ENCODE peak calls at places on chromosomes 1 and 21, in five cellular contexts. P is AG09309, G is AG04450, I is Calu3, Y is endothelial cell. N is an unnamed sample.

GRCh38 chr1:177770096-177770495 is 199.8 kb downstream of the SEC16B start:
- DNase-seq in I (no peak), P (no peak), G (no peak), Y (no peak), N (no peak)

GRCh38 chr1:232644209-232644608 is 14.3 kb upstream of the SIPA1L2 start:
- DNase-seq in Y (no peak), I (no peak), P (no peak), G (no peak), N (no peak)

GRCh38 chr1:224358288-224358687 is 1.6 kb downstream of the CNIH4 start:
- DNase-seq in G (no peak), P (no peak), Y (no peak), I (no peak), N (no peak)

GRCh38 chr1:36585760-36586072 is 103.0 kb upstream of the CSF3R start:
- DNase-seq in Y (no peak), G (no peak), I (no peak), P (no peak), N (no peak)

GRCh38 chr1:91885331-91885715 is 628 bp downstream of the TGFBR3 start:
- DNase-seq in Y (peak), I (peak), P (no peak), G (no peak), N (no peak)

GRCh38 chr21:36156815-36157670 is at the start of gene DOP1B:
- DNase-seq in P (no peak), G (no peak), I (no peak), Y (no peak), N (no peak)

GRCh38 chr1:39269791-39270342 is 65.4 kb downstream of the MACF1 start:
- DNase-seq in P (peak), G (peak), I (no peak), Y (no peak), N (peak)

GRCh38 chr1:54490361-54491248 is 57.4 kb upstream of the ACOT11 start:
- DNase-seq in I (no peak), P (no peak), G (no peak), Y (no peak), N (no peak)

GRCh38 chr1:109272831-109273547 is 10.0 kb downstream of the PSRC1 start:
- DNase-seq in Y (no peak), G (no peak), P (no peak), I (peak), N (no peak)

GRCh38 chr1:21818661-21819060 is 6.6 kb downstream of the LDLRAD2 start:
- DNase-seq in P (no peak), Y (peak), G (no peak), I (no peak), N (no peak)

GRCh38 chr1:3425486-3426215 is 28.8 kb upstream of the ARHGEF16 start:
- DNase-seq in G (no peak), Y (no peak), I (no peak), P (no peak), N (no peak)

GRCh38 chr1:244011251-244011650 is 39.8 kb upstream of the ZBTB18 start:
- DNase-seq in G (peak), P (no peak), Y (no peak), I (no peak), N (peak)

GRCh38 chr1:1906185-1907097 is 8.6 kb upstream of the CALML6 start:
- DNase-seq in I (peak), G (peak), P (peak), Y (peak), N (no peak)

GRCh38 chr1:10399487-10399917 is 638 bp downstream of the PGD start:
- DNase-seq in P (no peak), I (no peak), Y (no peak), G (no peak), N (no peak)

GRCh38 chr21:20570824-20571232 is 427.4 kb upstream of the NCAM2 start:
- DNase-seq in I (no peak), P (no peak), G (no peak), Y (peak), N (no peak)
- TF ChIP-seq CTCF in I (no peak), P (no peak), G (no peak), Y (no peak), N (no peak)

GRCh38 chr21:26844258-26845065 is 747 bp downstream of the ADAMTS1 start:
- DNase-seq in G (no peak), I (peak), P (no peak), Y (peak), N (no peak)
- TF ChIP-seq CTCF in G (peak), I (no peak), P (peak), Y (no peak), N (peak)

DNA sequence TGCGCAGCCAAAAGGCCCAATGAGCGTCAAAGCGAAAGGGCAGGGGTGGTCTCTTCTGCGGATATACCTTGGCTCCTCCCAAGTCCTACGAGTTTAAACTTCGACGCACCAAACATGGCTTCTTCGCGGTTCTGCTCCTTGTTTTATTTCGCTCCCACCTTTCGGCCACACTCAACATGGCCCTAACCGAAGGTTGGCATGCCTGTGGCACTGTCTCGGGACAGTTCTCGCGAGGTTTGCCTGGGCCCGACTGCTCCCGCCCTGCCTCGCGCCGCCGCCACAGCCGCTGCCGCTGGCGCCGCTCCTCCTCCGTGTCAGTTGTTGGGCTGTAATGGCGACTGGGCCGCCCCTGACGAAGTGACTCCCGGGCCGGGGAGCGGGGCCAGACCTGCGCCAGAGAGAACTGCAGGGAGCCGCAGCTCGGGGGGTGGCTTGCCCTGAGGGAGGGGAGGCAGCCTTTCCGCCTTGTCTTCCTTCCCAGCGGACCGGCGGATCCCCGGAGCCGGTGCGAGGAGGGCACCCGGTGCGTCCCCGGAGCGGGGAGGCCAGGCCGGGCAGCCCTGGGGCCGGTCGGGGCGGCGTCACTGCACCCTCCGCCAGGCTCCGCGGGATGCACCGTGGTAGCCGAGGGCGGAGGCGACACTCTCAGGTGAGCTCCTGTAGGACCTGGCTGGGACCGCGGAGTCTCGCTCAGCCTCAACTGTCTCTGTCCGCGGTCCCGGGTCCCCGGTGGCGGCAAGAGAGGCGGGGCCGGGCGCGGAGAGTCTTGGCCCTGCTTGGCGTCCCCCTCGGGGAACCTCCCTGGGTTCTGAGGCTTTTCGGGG is at the start of gene CEP350:
- DNase-seq in Y (peak), G (peak), I (peak), P (peak), N (peak)
- TF ChIP-seq CTCF in Y (no peak), G (peak), I (no peak), P (no peak), N (no peak)

DNA sequence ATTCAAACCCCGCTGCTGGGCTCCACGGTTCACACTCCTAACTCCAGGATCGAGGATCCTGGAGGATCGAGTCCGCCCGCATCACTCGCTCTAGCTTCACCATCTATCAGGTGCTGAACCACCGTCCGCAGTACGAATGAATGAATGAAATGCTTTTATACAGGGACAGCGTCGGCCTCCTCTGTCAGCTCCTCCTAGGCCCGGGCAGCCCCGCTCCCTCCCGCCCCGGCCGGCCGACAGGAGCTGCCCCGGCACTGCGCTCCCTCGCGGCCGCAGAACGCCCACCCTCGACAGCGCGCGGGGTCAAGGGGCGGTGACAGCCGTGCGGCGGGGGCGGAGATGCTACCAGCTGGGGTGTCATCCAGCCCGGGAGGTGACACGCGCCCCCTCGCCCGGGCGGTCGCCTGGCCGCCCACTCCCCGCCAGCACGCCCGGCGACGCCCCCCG is 520 bp downstream of the ZBTB17 start:
- DNase-seq in Y (peak), P (no peak), I (peak), G (no peak), N (no peak)
- TF ChIP-seq CTCF in Y (no peak), P (peak), I (no peak), G (no peak), N (no peak)

GRCh38 chr1:45148209-45148608 is 58.2 kb downstream of the ZSWIM5 start:
- DNase-seq in I (no peak), P (no peak), G (no peak), Y (no peak), N (no peak)
- TF ChIP-seq CTCF in I (no peak), P (no peak), G (no peak), Y (no peak), N (no peak)

GRCh38 chr1:77416692-77417450 is 135.1 kb downstream of the AK5 start:
- DNase-seq in I (peak), P (no peak), Y (peak), G (no peak), N (no peak)
- TF ChIP-seq CTCF in I (peak), P (peak), Y (peak), G (peak), N (peak)

GRCh38 chr1:229155472-229155871 is 115.4 kb upstream of the RAB4A start:
- DNase-seq in Y (no peak), G (no peak), P (no peak), I (no peak), N (no peak)

GRCh38 chr1:229158317-229159294 is 112.3 kb upstream of the RAB4A start:
- DNase-seq in G (no peak), Y (no peak), P (no peak), I (no peak), N (no peak)

GRCh38 chr1:229159668-229160544 is 111.0 kb upstream of the RAB4A start:
- DNase-seq in Y (no peak), I (no peak), P (no peak), G (no peak), N (no peak)

GRCh38 chr1:229153955-229154548 is 116.9 kb upstream of the RAB4A start:
- DNase-seq in Y (no peak), G (no peak), P (no peak), I (no peak), N (no peak)

GRCh38 chr1:229156819-229157218 is 114.1 kb upstream of the RAB4A start:
- DNase-seq in Y (peak), I (peak), G (no peak), P (no peak), N (no peak)
- TF ChIP-seq CTCF in Y (peak), I (peak), G (peak), P (no peak), N (peak)

DNA sequence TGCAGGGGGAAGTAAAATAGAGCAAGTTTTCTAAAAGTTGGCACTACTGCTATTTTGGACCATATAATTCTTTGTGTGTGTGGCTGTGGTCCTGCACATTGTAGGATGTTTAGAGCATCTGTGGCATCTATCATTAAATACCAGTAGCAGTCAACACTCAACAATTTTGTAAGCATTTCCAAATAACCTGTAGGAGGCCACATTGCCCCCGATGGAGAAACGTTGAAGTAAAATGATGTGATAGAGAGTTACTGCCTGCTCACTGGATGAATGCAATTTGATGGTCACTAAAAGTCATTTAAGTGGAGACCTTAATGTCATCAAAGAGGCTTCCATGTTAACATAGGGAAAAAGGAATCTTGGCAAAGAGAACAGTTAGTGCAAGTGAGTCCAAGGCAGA is 560.8 kb downstream of the NEGR1 start:
- DNase-seq in I (no peak), G (no peak), Y (no peak), P (no peak), N (no peak)
- TF ChIP-seq CTCF in I (no peak), G (no peak), Y (no peak), P (no peak), N (no peak)

GRCh38 chr1:41444246-41444645 is 40.2 kb downstream of the EDN2 start:
- DNase-seq in G (no peak), P (no peak), I (no peak), Y (no peak), N (no peak)
- TF ChIP-seq CTCF in G (peak), P (peak), I (no peak), Y (peak), N (no peak)

GRCh38 chr1:47449702-47450552 is 12.1 kb downstream of the FOXD2 start:
- DNase-seq in Y (peak), G (no peak), I (peak), P (no peak), N (no peak)
- TF ChIP-seq CTCF in Y (peak), G (peak), I (no peak), P (peak), N (peak)

N was measured in BJ.